ENCODE peak calls at places on chromosomes 13 and 19, in six cellular contexts. One of them, this sample, is unnamed.

GRCh38 chr19:7327802-7328201 is 20.9 kb upstream of the ARHGEF18 start:
- DNase-seq in H1: no peak
- DNase-seq in body of pancreas: no peak
- DNase-seq in breast epithelium: no peak
- DNase-seq in IMR-90: no peak
- DNase-seq in tibial nerve: no peak
- DNase-seq in this sample: no peak

GRCh38 chr13:51782026-51782710 is 21.8 kb downstream of the DHRS12 start:
- DNase-seq in H1: no peak
- DNase-seq in body of pancreas: peak; percentile 95
- DNase-seq in breast epithelium: no peak
- DNase-seq in IMR-90: no peak
- DNase-seq in tibial nerve: no peak
- DNase-seq in this sample: no peak

GRCh38 chr13:56886398-56886797 is 254.3 kb upstream of the PRR20A start:
- DNase-seq in H1: no peak
- DNase-seq in body of pancreas: no peak
- DNase-seq in breast epithelium: no peak
- DNase-seq in IMR-90: no peak
- DNase-seq in tibial nerve: no peak
- DNase-seq in this sample: no peak

GRCh38 chr19:28046932-28047331 is 1166.0 kb downstream of the UQCRFS1 start:
- DNase-seq in H1: no peak
- DNase-seq in body of pancreas: no peak
- DNase-seq in breast epithelium: no peak
- DNase-seq in IMR-90: no peak
- DNase-seq in tibial nerve: no peak
- DNase-seq in this sample: no peak

GRCh38 chr13:66899955-66900354 is 330.2 kb downstream of the PCDH9 start:
- DNase-seq in H1: no peak
- DNase-seq in body of pancreas: no peak
- DNase-seq in breast epithelium: no peak
- DNase-seq in IMR-90: peak; percentile 5
- DNase-seq in tibial nerve: no peak
- DNase-seq in this sample: no peak

GRCh38 chr19:29623726-29624488 is 17.8 kb downstream of the POP4 start:
- DNase-seq in H1: no peak
- DNase-seq in body of pancreas: no peak
- DNase-seq in breast epithelium: no peak
- DNase-seq in IMR-90: no peak
- DNase-seq in tibial nerve: no peak
- DNase-seq in this sample: no peak

GRCh38 chr13:76884167-76884566 is 2.0 kb downstream of the KCTD12 start:
- DNase-seq in H1: no peak
- DNase-seq in body of pancreas: no peak
- DNase-seq in breast epithelium: peak; percentile 29
- DNase-seq in IMR-90: no peak
- DNase-seq in tibial nerve: peak; percentile 18
- DNase-seq in this sample: no peak

GRCh38 chr13:91162180-91162579 is 185.3 kb upstream of the MIR17HG start:
- DNase-seq in H1: no peak
- DNase-seq in body of pancreas: no peak
- DNase-seq in breast epithelium: no peak
- DNase-seq in IMR-90: no peak
- DNase-seq in tibial nerve: no peak
- DNase-seq in this sample: no peak

GRCh38 chr13:30308548-30308947 is 1.2 kb upstream of the KATNAL1 start:
- DNase-seq in H1: no peak
- DNase-seq in body of pancreas: no peak
- DNase-seq in breast epithelium: no peak
- DNase-seq in IMR-90: peak; percentile 41
- DNase-seq in tibial nerve: no peak
- DNase-seq in this sample: no peak

GRCh38 chr19:870963-871401 is 11.5 kb downstream of the CFD start:
- DNase-seq in H1: no peak
- DNase-seq in body of pancreas: no peak
- DNase-seq in breast epithelium: no peak
- DNase-seq in IMR-90: peak; percentile 32
- DNase-seq in tibial nerve: no peak
- DNase-seq in this sample: no peak

GRCh38 chr13:33004454-33004853 is 11.8 kb upstream of the KL start:
- DNase-seq in H1: no peak
- DNase-seq in body of pancreas: no peak
- DNase-seq in breast epithelium: no peak
- DNase-seq in IMR-90: no peak
- DNase-seq in tibial nerve: no peak
- DNase-seq in this sample: no peak

GRCh38 chr19:3443840-3444694 is 36.3 kb downstream of the SMIM24 start:
- DNase-seq in H1: peak; percentile 82
- DNase-seq in body of pancreas: no peak
- DNase-seq in breast epithelium: no peak
- DNase-seq in IMR-90: peak; percentile 47
- DNase-seq in tibial nerve: no peak
- DNase-seq in this sample: no peak

GRCh38 chr13:99359493-99359892 is 52.3 kb upstream of the GPR183 start:
- DNase-seq in H1: peak; percentile 39
- DNase-seq in body of pancreas: no peak
- DNase-seq in breast epithelium: no peak
- DNase-seq in IMR-90: no peak
- DNase-seq in tibial nerve: no peak
- DNase-seq in this sample: no peak

GRCh38 chr19:18422530-18423191 is 3.5 kb downstream of the SSBP4 start:
- DNase-seq in H1: no peak
- DNase-seq in body of pancreas: no peak
- DNase-seq in breast epithelium: no peak
- DNase-seq in IMR-90: no peak
- DNase-seq in tibial nerve: no peak
- DNase-seq in this sample: no peak

GRCh38 chr13:98500963-98501421 is 75.9 kb downstream of the STK24 start:
- DNase-seq in H1: no peak
- DNase-seq in body of pancreas: no peak
- DNase-seq in breast epithelium: no peak
- DNase-seq in IMR-90: no peak
- DNase-seq in tibial nerve: no peak
- DNase-seq in this sample: no peak

GRCh38 chr13:79655509-79655908 is 174.6 kb downstream of the NDFIP2 start:
- DNase-seq in H1: no peak
- DNase-seq in body of pancreas: no peak
- DNase-seq in breast epithelium: no peak
- DNase-seq in IMR-90: no peak
- DNase-seq in tibial nerve: no peak
- DNase-seq in this sample: no peak

GRCh38 chr19:42471554-42472249 is 29.0 kb upstream of the CXCL17 start:
- DNase-seq in H1: no peak
- DNase-seq in body of pancreas: no peak
- DNase-seq in breast epithelium: peak; percentile 68
- DNase-seq in IMR-90: peak; percentile 5
- DNase-seq in tibial nerve: no peak
- DNase-seq in this sample: no peak

GRCh38 chr19:610801-611505 is 21.3 kb downstream of the HCN2 start:
- DNase-seq in H1: no peak
- DNase-seq in body of pancreas: no peak
- DNase-seq in breast epithelium: no peak
- DNase-seq in IMR-90: peak; percentile 76
- DNase-seq in tibial nerve: peak; percentile 43
- DNase-seq in this sample: no peak

GRCh38 chr13:98416408-98416807 is 160.5 kb downstream of the STK24 start:
- DNase-seq in H1: no peak
- DNase-seq in body of pancreas: peak; percentile 93
- DNase-seq in breast epithelium: peak; percentile 90
- DNase-seq in IMR-90: no peak
- DNase-seq in tibial nerve: no peak
- DNase-seq in this sample: no peak

GRCh38 chr13:81058916-81059290 is 718.0 kb upstream of the SPRY2 start:
- DNase-seq in H1: no peak
- DNase-seq in body of pancreas: no peak
- DNase-seq in breast epithelium: no peak
- DNase-seq in IMR-90: no peak
- DNase-seq in tibial nerve: no peak
- DNase-seq in this sample: no peak

GRCh38 chr13:111514646-111515617 is 194.5 kb downstream of the TEX29 start:
- DNase-seq in H1: no peak
- DNase-seq in body of pancreas: no peak
- DNase-seq in breast epithelium: no peak
- DNase-seq in IMR-90: no peak
- DNase-seq in tibial nerve: no peak
- DNase-seq in this sample: no peak

GRCh38 chr13:107716241-107716640 is 499.1 kb downstream of the LIG4 start:
- DNase-seq in H1: no peak
- DNase-seq in body of pancreas: no peak
- DNase-seq in breast epithelium: no peak
- DNase-seq in IMR-90: no peak
- DNase-seq in tibial nerve: no peak
- DNase-seq in this sample: no peak

DNA sequence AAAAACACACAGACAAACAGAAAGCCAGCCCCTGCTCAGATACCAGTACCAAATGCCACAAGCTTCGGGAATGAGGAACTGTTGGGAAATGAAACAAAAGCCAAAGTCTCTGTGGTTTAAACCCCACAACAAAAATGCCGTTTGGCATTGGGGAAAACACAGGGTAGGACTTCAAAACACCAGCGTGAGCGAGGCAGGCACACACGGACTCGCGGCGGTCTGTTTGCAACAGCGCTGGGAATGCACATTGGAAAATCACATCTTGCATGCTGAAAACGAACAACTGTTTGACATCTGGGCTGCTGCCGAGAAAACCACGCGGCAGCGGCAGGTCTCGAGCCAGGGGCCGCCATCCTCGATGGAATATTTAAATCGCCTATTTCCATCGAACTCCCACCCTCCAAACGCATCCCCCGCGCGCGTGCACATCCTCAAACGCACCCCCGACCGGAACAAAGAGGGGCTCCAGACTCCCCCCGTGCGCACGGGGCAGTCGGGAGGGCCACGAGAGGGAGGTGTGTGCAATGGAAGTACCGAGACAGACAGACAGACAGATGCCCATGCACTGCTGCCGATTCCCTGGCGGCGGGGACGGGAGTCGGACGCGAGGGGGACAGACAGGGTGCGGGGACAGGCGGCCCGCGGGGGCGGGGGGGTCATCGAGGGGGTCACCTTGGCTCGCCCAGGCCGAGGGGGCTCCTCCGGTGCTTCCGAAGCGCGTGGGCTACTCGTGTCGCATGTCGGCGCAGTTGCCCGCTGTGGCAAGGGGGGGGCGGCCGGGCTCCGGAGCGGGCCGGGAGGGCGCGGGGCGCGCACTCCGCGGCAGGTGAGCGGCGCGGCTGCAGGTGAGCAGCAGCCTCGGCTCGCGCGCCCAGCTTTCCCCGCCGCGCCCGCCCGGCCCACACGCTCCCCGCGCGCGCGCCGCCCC is at the start of gene GPR12:
- DNase-seq in H1: no peak
- DNase-seq in body of pancreas: no peak
- DNase-seq in breast epithelium: no peak
- DNase-seq in IMR-90: no peak
- DNase-seq in tibial nerve: no peak
- DNase-seq in this sample: no peak
- TF ChIP-seq CTCF in H1: no peak
- TF ChIP-seq CTCF in body of pancreas: no peak
- TF ChIP-seq CTCF in breast epithelium: no peak
- TF ChIP-seq CTCF in IMR-90: no peak
- TF ChIP-seq CTCF in tibial nerve: no peak
- TF ChIP-seq CTCF in this sample: no peak

GRCh38 chr19:39445258-39446071 is at the start of gene SUPT5H:
- DNase-seq in H1: peak; percentile 95
- DNase-seq in body of pancreas: peak; percentile 98
- DNase-seq in breast epithelium: peak; percentile 97
- DNase-seq in IMR-90: peak; percentile 97
- DNase-seq in tibial nerve: peak; percentile 94
- DNase-seq in this sample: peak; percentile 89
- H3K4me1 ChIP-seq in H1: no peaks in the 10 kb centered on the region
- H3K4me1 ChIP-seq in body of pancreas: peaks cover 48% of the 10 kb centered on the region
- H3K4me1 ChIP-seq in breast epithelium: peaks cover 22% of the 10 kb centered on the region
- H3K4me1 ChIP-seq in IMR-90: peaks cover 5% of the 10 kb centered on the region
- H3K4me1 ChIP-seq in tibial nerve: peaks cover 29% of the 10 kb centered on the region
- H3K4me1 ChIP-seq in this sample: peaks cover 32% of the 10 kb centered on the region

GRCh38 chr19:35444735-35445134 is 3.3 kb upstream of the FFAR2 start:
- DNase-seq in H1: no peak
- DNase-seq in body of pancreas: no peak
- DNase-seq in breast epithelium: no peak
- DNase-seq in IMR-90: no peak
- DNase-seq in tibial nerve: no peak
- DNase-seq in this sample: no peak

GRCh38 chr19:35451278-35452096 is 3.4 kb downstream of the FFAR2 start:
- DNase-seq in H1: no peak
- DNase-seq in body of pancreas: no peak
- DNase-seq in breast epithelium: no peak
- DNase-seq in IMR-90: no peak
- DNase-seq in tibial nerve: no peak
- DNase-seq in this sample: no peak

GRCh38 chr19:35449347-35450043 is 1.4 kb downstream of the FFAR2 start:
- DNase-seq in H1: no peak
- DNase-seq in body of pancreas: no peak
- DNase-seq in breast epithelium: no peak
- DNase-seq in IMR-90: no peak
- DNase-seq in tibial nerve: no peak
- DNase-seq in this sample: no peak

GRCh38 chr19:35446194-35446593 is 1.9 kb upstream of the FFAR2 start:
- DNase-seq in H1: no peak
- DNase-seq in body of pancreas: no peak
- DNase-seq in breast epithelium: no peak
- DNase-seq in IMR-90: no peak
- DNase-seq in tibial nerve: no peak
- DNase-seq in this sample: no peak

DNA sequence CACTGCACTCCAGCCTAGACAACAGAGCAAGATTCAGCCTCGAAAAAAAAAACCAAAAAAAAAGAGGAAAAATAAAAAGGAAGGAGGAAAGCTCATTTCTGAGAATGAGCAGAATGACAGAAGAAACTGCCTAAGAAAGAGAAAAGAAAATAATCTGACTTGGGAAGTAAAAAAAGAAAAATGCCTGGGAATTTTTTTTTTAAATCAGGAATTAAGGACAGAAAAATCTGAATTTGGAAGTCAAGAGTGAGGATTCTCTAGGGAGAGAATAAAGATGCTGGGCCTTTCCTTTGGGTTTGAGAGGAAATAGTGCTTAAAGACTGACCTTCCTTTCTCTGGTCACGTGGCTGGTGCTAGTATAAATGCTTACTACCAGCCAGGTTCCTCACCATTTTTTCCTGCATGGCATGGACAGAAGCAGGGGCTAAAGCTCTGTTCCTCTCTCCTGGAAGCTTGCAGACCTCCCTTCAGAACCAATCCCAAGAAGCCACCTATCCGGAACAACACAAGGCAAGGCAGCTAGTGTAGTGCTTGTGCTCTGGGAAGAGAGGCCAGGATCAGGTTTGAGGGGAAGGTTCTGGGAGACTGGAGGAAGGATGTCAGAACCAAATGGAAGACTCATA is at the start of gene FFAR2:
- DNase-seq in H1: no peak
- DNase-seq in body of pancreas: no peak
- DNase-seq in breast epithelium: no peak
- DNase-seq in IMR-90: no peak
- DNase-seq in tibial nerve: no peak
- DNase-seq in this sample: no peak
- TF ChIP-seq POLR2A in H1: no peak
- TF ChIP-seq POLR2A in body of pancreas: no peak
- TF ChIP-seq POLR2A in breast epithelium: no peak
- TF ChIP-seq POLR2A in IMR-90: no peak
- TF ChIP-seq POLR2A in tibial nerve: no peak
- TF ChIP-seq POLR2A in this sample: no peak

GRCh38 chr19:33035461-33035860 is 29.2 kb downstream of the RHPN2 start:
- DNase-seq in H1: no peak
- DNase-seq in body of pancreas: no peak
- DNase-seq in breast epithelium: no peak
- DNase-seq in IMR-90: no peak
- DNase-seq in tibial nerve: no peak
- DNase-seq in this sample: no peak
- TF ChIP-seq CTCF in H1: no peak
- TF ChIP-seq CTCF in body of pancreas: no peak
- TF ChIP-seq CTCF in breast epithelium: no peak
- TF ChIP-seq CTCF in IMR-90: no peak
- TF ChIP-seq CTCF in tibial nerve: no peak
- TF ChIP-seq CTCF in this sample: no peak